ENCODE peak calls at places on chromosome 19, in eight cellular contexts. Y is uterus, M is gastrocnemius medialis, G is neuronal stem cell, F is body of pancreas, H is left ventricle myocardium inferior, S is heart left ventricle, P is mucosa of descending colon. L is an unnamed sample. For H3K4me1, the result is how much of the 10 kb centered on the place peaks cover.

GRCh38 chr19:1045247-1045603 is 5.3 kb downstream of the ABCA7 start:
- DNase-seq in Y (no peak), M (no peak), G (no peak), F (no peak), H (no peak), S (no peak), P (peak), L (peak)

GRCh38 chr19:6674868-6675305 is 4.9 kb upstream of the TNFSF14 start:
- DNase-seq in Y (peak), M (peak), G (peak), F (peak), H (peak), S (peak), P (peak), L (peak)

GRCh38 chr19:39145180-39145953 is 19.8 kb downstream of the PAK4 start:
- DNase-seq in Y (no peak), M (no peak), G (no peak), F (peak), H (no peak), S (no peak), P (no peak), L (no peak)

GRCh38 chr19:46992699-46993535 is 26.7 kb upstream of the NPAS1 start:
- DNase-seq in Y (no peak), M (peak), G (no peak), F (peak), H (peak), S (peak), P (peak), L (peak)

GRCh38 chr19:29873024-29873800 is 61.4 kb downstream of the CCNE1 start:
- DNase-seq in Y (peak), M (no peak), G (peak), F (peak), H (peak), S (no peak), P (no peak), L (peak)

GRCh38 chr19:37654118-37654517 is 1.1 kb downstream of the ZFP30 start:
- DNase-seq in Y (no peak), M (no peak), G (no peak), F (no peak), H (no peak), S (no peak), P (no peak), L (no peak)

GRCh38 chr19:48461651-48461981 is 6.2 kb downstream of the KCNJ14 start:
- DNase-seq in Y (no peak), M (no peak), G (no peak), F (no peak), H (no peak), S (no peak), P (no peak), L (no peak)

GRCh38 chr19:5645409-5645808 is 22.5 kb downstream of the SAFB start:
- DNase-seq in Y (no peak), M (no peak), G (no peak), F (no peak), H (no peak), S (no peak), P (no peak), L (no peak)

GRCh38 chr19:48006762-48007161 is 12.3 kb downstream of the ELSPBP1 start:
- DNase-seq in Y (no peak), M (no peak), G (no peak), F (no peak), H (no peak), S (no peak), P (no peak), L (no peak)

GRCh38 chr19:52896431-52897148 is 845 bp downstream of the ZNF320 start:
- DNase-seq in Y (peak), M (no peak), G (peak), F (peak), H (no peak), S (peak), P (peak), L (peak)

GRCh38 chr19:46885411-46885810 is 24.6 kb downstream of the ARHGAP35 start:
- DNase-seq in Y (no peak), M (no peak), G (no peak), F (no peak), H (no peak), S (no peak), P (no peak), L (no peak)

GRCh38 chr19:42290523-42291436 is 11.2 kb upstream of the PRR19 start:
- DNase-seq in Y (peak), M (no peak), G (no peak), F (no peak), H (no peak), S (no peak), P (peak), L (peak)

GRCh38 chr19:48989701-48990291 is 3.3 kb downstream of the GYS1 start:
- DNase-seq in Y (no peak), M (peak), G (no peak), F (no peak), H (peak), S (peak), P (no peak), L (peak)

GRCh38 chr19:46970815-46971214 is 48.8 kb upstream of the NPAS1 start:
- DNase-seq in Y (no peak), M (peak), G (no peak), F (no peak), H (peak), S (peak), P (no peak), L (no peak)

GRCh38 chr19:20279516-20279915 is 112.5 kb downstream of the ZNF486 start:
- DNase-seq in Y (no peak), M (no peak), G (no peak), F (no peak), H (no peak), S (no peak), P (no peak), L (no peak)

GRCh38 chr19:49361438-49362047 is 673 bp downstream of the TEAD2 start:
- DNase-seq in Y (peak), M (peak), G (peak), F (peak), H (peak), S (peak), P (peak), L (peak)

GRCh38 chr19:4057913-4058695 is 8.6 kb downstream of the ZBTB7A start:
- DNase-seq in Y (peak), M (peak), G (no peak), F (peak), H (peak), S (peak), P (peak), L (peak)

GRCh38 chr19:6730153-6730804 is 7.1 kb downstream of the GPR108 start:
- DNase-seq in Y (peak), M (no peak), G (no peak), F (peak), H (no peak), S (no peak), P (peak), L (no peak)

GRCh38 chr19:56692496-56692895 is 20.9 kb upstream of the ZNF835 start:
- DNase-seq in Y (no peak), M (no peak), G (no peak), F (no peak), H (no peak), S (no peak), P (no peak), L (no peak)

GRCh38 chr19:5514001-5514400 is 53.8 kb downstream of the TINCR start:
- DNase-seq in Y (no peak), M (no peak), G (no peak), F (no peak), H (no peak), S (no peak), P (no peak), L (no peak)

GRCh38 chr19:40348961-40349507 is 539 bp downstream of the PLD3 start:
- DNase-seq in Y (no peak), M (no peak), G (no peak), F (no peak), H (no peak), S (no peak), P (no peak), L (no peak)

GRCh38 chr19:46351241-46352041 is 4.6 kb downstream of the PPP5C start:
- DNase-seq in Y (peak), M (no peak), G (no peak), F (peak), H (no peak), S (peak), P (peak), L (peak)

DNA sequence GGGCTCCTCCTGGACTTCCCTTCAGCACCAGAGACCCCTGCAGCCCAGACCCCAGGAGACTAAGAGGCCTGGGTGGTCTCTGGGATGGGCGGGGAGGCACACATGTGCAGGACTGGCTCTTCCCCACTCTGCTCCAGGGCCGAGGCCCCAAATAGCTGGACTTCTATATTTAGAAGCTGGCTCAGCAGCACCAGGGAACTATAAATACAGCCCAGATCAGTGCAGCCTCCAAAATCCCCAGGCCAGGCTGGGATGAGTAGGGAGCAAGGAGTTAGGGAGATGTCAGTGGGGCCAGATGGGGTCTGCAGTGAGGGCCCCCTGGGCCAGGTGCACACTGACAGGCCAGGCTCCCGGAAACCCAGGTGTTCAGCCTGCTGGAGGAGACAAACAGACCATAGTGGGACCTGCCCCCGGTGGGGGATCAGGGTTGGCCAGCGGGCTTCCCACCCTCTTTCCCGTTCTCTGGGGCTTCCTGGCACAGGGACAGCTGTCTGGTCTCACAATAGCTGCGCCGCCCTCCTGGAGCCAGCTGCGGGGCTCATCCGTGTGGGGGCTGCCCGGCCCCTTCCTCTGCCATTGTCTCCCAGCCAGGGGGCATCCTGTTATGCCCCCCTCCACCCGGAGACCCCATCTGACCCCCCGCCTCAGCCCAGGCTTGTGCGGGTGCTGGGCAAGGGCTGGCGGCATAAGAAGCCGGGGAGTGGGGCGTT is 5.5 kb upstream of the ADGRE5 start:
- DNase-seq in Y (peak), M (peak), G (no peak), F (no peak), H (peak), S (peak), P (no peak), L (peak)
- H3K4me1 ChIP-seq in Y (under half), M (under half), G (under half), F (under half), H (under half), S (under half), P (under half), L (under half)

GRCh38 chr19:10868872-10869547 is 2.3 kb upstream of the CARM1 start:
- DNase-seq in Y (no peak), M (no peak), G (no peak), F (no peak), H (no peak), S (no peak), P (no peak), L (no peak)
- H3K4me1 ChIP-seq in Y (under half), M (under half), G (under half), F (under half), H (under half), S (under half), P (under half), L (under half)

DNA sequence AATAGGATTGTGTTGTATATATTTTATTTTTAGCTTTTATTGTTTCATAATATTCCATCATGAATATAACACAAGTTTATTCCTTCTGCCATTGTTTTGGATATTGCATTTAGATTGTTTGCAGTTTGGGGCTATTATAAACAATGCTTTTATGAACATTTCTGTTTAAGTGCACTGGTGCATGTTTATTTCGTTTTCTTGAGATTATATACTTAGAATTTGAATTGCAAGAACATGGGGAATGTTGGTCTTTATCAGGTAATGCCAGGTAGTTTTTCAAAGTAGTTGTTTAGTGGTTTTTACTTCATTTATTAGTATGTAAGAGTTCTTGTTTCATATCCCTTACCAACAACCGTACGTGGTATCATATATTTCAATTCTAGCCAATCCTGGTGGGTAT is 4.3 kb downstream of the LSM14A start:
- DNase-seq in Y (no peak), M (no peak), G (no peak), F (no peak), H (no peak), S (no peak), P (no peak), L (no peak)
- H3K4me1 ChIP-seq in Y (under half), M (half or more), G (under half), F (half or more), H (half or more), S (half or more), P (half or more), L (half or more)

DNA sequence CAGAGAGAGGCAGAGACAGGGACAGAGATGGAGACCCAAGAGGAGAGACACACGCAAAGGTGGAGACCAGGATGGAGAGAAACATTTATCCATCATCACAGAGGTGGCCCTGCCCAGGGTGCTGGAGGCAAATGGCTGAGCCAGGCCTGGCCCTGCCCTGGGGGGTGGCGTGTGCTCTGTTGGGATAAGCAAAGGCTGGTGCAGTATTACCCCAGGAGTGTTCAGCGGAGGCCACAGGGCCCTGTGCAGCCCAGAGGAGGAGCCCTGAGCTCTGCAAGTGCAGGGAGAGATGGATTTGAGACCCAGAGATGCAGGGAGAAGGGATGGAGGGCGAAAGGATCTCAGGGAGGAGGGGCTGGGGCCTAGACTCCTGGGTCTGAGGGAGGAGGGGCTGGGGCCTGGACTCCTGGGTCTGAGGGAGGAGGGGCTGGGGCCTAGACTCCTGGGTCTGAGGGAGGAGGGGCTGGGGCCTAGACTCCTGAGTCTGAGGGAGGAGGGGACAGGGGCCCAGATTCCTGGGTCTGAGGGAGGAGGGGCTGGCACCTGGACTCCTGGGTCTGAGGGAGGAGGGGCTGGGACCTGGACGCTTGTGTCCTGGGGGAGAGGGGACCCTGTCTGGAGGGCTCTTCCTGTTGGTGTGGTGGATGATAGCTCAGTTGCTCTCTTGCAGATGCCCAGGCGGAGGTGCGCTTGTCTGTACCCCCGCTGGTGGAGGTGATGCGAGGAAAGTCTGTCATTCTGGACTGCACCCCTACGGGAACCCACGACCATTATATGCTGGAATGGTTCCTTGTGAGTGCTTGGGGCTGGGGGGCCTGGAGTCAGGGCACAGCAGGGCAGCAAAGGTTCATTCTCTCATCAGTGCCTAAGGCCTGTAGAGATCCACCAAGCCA is 1.9 kb downstream of the BCAM start:
- DNase-seq in Y (no peak), M (no peak), G (no peak), F (no peak), H (no peak), S (no peak), P (no peak), L (no peak)
- H3K4me1 ChIP-seq in Y (under half), M (under half), G (under half), F (under half), H (under half), S (under half), P (under half), L (under half)

GRCh38 chr19:30880551-30880950 is 468.7 kb downstream of the TSHZ3 start:
- DNase-seq in Y (no peak), M (no peak), G (no peak), F (no peak), H (no peak), S (no peak), P (no peak), L (no peak)

GRCh38 chr19:30880151-30880550 is 469.1 kb downstream of the TSHZ3 start:
- DNase-seq in Y (no peak), M (no peak), G (no peak), F (no peak), H (no peak), S (no peak), P (no peak), L (no peak)

GRCh38 chr19:30882411-30883005 is 466.7 kb downstream of the TSHZ3 start:
- DNase-seq in Y (no peak), M (no peak), G (no peak), F (no peak), H (no peak), S (no peak), P (no peak), L (no peak)

GRCh38 chr19:30881986-30882385 is 467.2 kb downstream of the TSHZ3 start:
- DNase-seq in Y (no peak), M (no peak), G (no peak), F (no peak), H (no peak), S (no peak), P (no peak), L (no peak)

DNA sequence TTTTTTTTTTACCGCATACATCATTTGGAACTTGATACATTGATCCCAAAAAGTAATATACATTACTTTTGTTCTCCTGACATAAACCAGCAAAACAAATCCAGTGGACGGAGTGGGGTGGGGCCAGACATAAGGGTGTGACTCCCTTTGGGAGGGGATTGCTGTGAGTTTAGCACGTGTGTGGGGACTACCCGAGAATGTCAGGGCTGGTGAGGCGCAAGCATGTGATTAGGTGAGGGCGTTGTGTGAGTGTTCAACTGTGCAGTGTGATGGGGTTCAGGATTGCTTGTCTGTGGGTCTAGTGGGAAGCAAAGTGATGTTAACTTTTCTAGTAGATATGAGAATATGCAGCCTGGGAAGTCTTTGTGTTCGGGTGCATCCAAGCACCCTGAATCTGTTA is 468.0 kb downstream of the TSHZ3 start:
- DNase-seq in Y (no peak), M (no peak), G (no peak), F (no peak), H (no peak), S (no peak), P (no peak), L (no peak)
- H3K4me1 ChIP-seq in Y (under half), M (under half), G (under half), F (under half), H (under half), S (under half), P (under half), L (under half)

L was measured in psoas muscle.